ENCODE peak calls at places on chromosome 10, in ten cellular contexts. H, J, W, D, R, K, B, Y, Z and A are unnamed samples.

GRCh38 chr10:73044378-73045285 is 52.0 kb downstream of the P4HA1 start:
- DNase-seq in Y (peak; percentile 63), R (no peak), H (peak; percentile 91), Z (no peak), W (no peak), B (no peak), K (no peak), J (peak; percentile 91), D (no peak), A (no peak)

GRCh38 chr10:104321226-104321625 is 17.0 kb downstream of the ITPRIP start:
- DNase-seq in Z (no peak), D (no peak), W (no peak), B (no peak), K (no peak), H (peak; percentile 25), J (no peak), R (no peak), Y (no peak), A (no peak)

GRCh38 chr10:24826022-24826421 is 102.3 kb upstream of the ARHGAP21 start:
- DNase-seq in W (no peak), Y (peak; percentile 58), K (no peak), B (no peak), Z (no peak), H (peak; percentile 84), D (no peak), J (peak; percentile 75), R (no peak), A (no peak)

GRCh38 chr10:77943086-77943901 is 16.7 kb upstream of the DLG5 start:
- DNase-seq in J (peak; percentile 81), K (no peak), Y (no peak), B (no peak), H (peak; percentile 87), R (no peak), D (no peak), Z (peak; percentile 39), W (peak; percentile 58), A (no peak)

GRCh38 chr10:76040830-76041220 is 609.4 kb downstream of the LRMDA start:
- DNase-seq in B (no peak), Z (no peak), H (no peak), J (no peak), Y (no peak), D (no peak), W (no peak), R (no peak), K (no peak), A (no peak)

GRCh38 chr10:26441491-26442214 is 3.5 kb downstream of the APBB1IP start:
- DNase-seq in K (no peak), R (no peak), W (no peak), H (no peak), Z (no peak), J (no peak), D (no peak), B (no peak), Y (no peak), A (no peak)

GRCh38 chr10:110820321-110820814 is 51.4 kb upstream of the PDCD4 start:
- DNase-seq in H (no peak), J (no peak), W (peak; percentile 63), Z (peak; percentile 59), R (no peak), K (no peak), B (no peak), Y (no peak), D (peak; percentile 70), A (peak; percentile 84)

GRCh38 chr10:1629326-1630036 is 107.8 kb downstream of the ADARB2 start:
- DNase-seq in D (no peak), W (no peak), H (no peak), J (no peak), Y (no peak), K (no peak), R (peak; percentile 66), Z (no peak), B (no peak), A (no peak)

GRCh38 chr10:86931872-86932271 is 25.5 kb downstream of the MMRN2 start:
- DNase-seq in K (no peak), W (no peak), Y (no peak), B (no peak), H (peak; percentile 75), Z (no peak), D (no peak), J (no peak), R (no peak), A (no peak)

GRCh38 chr10:133420579-133420978 is 3.8 kb downstream of the SPRN start:
- DNase-seq in Z (no peak), H (no peak), B (no peak), J (no peak), K (no peak), R (peak; percentile 81), D (no peak), W (no peak), Y (no peak), A (no peak)

GRCh38 chr10:116170815-116171250 is 102.2 kb downstream of the GFRA1 start:
- DNase-seq in Z (no peak), B (no peak), H (peak; percentile 37), J (no peak), K (no peak), D (no peak), W (no peak), R (no peak), Y (peak; percentile 3), A (no peak)

GRCh38 chr10:124534231-124534798 is 72.7 kb downstream of the LHPP start:
- DNase-seq in J (no peak), W (no peak), B (no peak), D (no peak), H (peak; percentile 65), Z (no peak), K (no peak), Y (no peak), R (no peak), A (no peak)

GRCh38 chr10:59557052-59557451 is 152.6 kb downstream of the SLC16A9 start:
- DNase-seq in D (no peak), J (no peak), H (peak; percentile 3), Z (no peak), W (no peak), Y (no peak), R (no peak), B (peak; percentile 45), K (no peak), A (no peak)

GRCh38 chr10:36425140-36425797 is 700.1 kb upstream of the ANKRD30A start:
- DNase-seq in W (no peak), B (no peak), R (no peak), J (no peak), Y (peak; percentile 36), K (no peak), D (no peak), H (peak; percentile 26), Z (no peak), A (no peak)

GRCh38 chr10:92691591-92692084 is 1.9 kb downstream of the HHEX start:
- DNase-seq in K (no peak), B (no peak), Y (no peak), W (no peak), J (no peak), H (no peak), R (no peak), Z (peak; percentile 65), D (no peak), A (no peak)

GRCh38 chr10:35752469-35753450 is 110.7 kb upstream of the FZD8 start:
- DNase-seq in Z (peak; percentile 50), W (no peak), H (peak; percentile 30), K (no peak), B (no peak), D (no peak), R (no peak), Y (peak; percentile 54), J (no peak), A (no peak)

GRCh38 chr10:25023278-25023677 is 6.9 kb downstream of the THNSL1 start:
- DNase-seq in Z (no peak), K (no peak), R (no peak), B (no peak), J (no peak), H (peak; percentile 80), D (no peak), Y (no peak), W (no peak), A (no peak)

GRCh38 chr10:125482108-125482507 is 200.9 kb downstream of the TEX36 start:
- DNase-seq in H (peak; percentile 20), W (no peak), R (no peak), Z (no peak), Y (no peak), K (no peak), D (no peak), B (no peak), J (peak; percentile 42), A (no peak)

GRCh38 chr10:75398238-75398629 is 3.3 kb downstream of the ZNF503 start:
- DNase-seq in R (no peak), K (no peak), B (no peak), H (no peak), J (peak; percentile 28), Z (no peak), D (no peak), W (no peak), Y (no peak), A (no peak)

GRCh38 chr10:78913219-78914059 is 155.3 kb upstream of the ZMIZ1 start:
- DNase-seq in H (no peak), W (peak; percentile 39), D (no peak), K (no peak), B (peak; percentile 86), Y (no peak), Z (no peak), J (no peak), R (no peak), A (peak; percentile 93)

GRCh38 chr10:75598998-75599397 is 167.6 kb downstream of the LRMDA start:
- DNase-seq in J (no peak), Z (no peak), D (no peak), R (no peak), K (no peak), W (no peak), H (no peak), Y (no peak), B (no peak), A (no peak)

GRCh38 chr10:62426086-62426485 is 51.9 kb downstream of the ZNF365 start:
- DNase-seq in H (no peak), K (no peak), Z (no peak), W (no peak), R (no peak), D (no peak), J (peak; percentile 97), B (no peak), Y (no peak), A (no peak)

GRCh38 chr10:47058961-47059391 is 147.7 kb downstream of the PTPN20 start:
- DNase-seq in Z (no peak), K (no peak), J (no peak), B (no peak), R (peak; percentile 53), W (no peak), D (no peak), Y (no peak), H (no peak), A (no peak)

GRCh38 chr10:129104266-129105045 is 362.6 kb upstream of the MGMT start:
- DNase-seq in W (no peak), H (peak; percentile 53), K (no peak), Z (no peak), D (no peak), R (no peak), J (no peak), B (no peak), Y (no peak), A (no peak)